ENCODE peak calls at places on chromosomes 13 and 19, in seven cellular contexts. One of them, this sample, is unnamed.
A peak's percentile ranks its signal among the peaks of the same experiment; 100 is the strongest.

GRCh38 chr19:14350302-14350701 is 30.9 kb upstream of the ADGRE5 start:
- DNase-seq in fibroblast of lung: no peak
- DNase-seq in IMR-90: no peak
- DNase-seq in pancreas: no peak
- DNase-seq in HepG2: no peak
- DNase-seq in aorta: no peak
- DNase-seq in cardiac muscle cell: no peak
- DNase-seq in this sample: no peak

GRCh38 chr13:27425918-27426630 is 1.7 kb downstream of the GTF3A start:
- DNase-seq in pancreas: no peak
- DNase-seq in IMR-90: peak; percentile 69
- DNase-seq in HepG2: peak; percentile 62
- DNase-seq in cardiac muscle cell: peak; percentile 81
- DNase-seq in aorta: peak; percentile 85
- DNase-seq in fibroblast of lung: peak; percentile 75
- DNase-seq in this sample: peak; percentile 89

GRCh38 chr13:37187110-37187509 is 81.6 kb upstream of the CSNK1A1L start:
- DNase-seq in HepG2: no peak
- DNase-seq in IMR-90: no peak
- DNase-seq in aorta: no peak
- DNase-seq in cardiac muscle cell: peak; percentile 13
- DNase-seq in pancreas: no peak
- DNase-seq in fibroblast of lung: no peak
- DNase-seq in this sample: no peak

GRCh38 chr19:40398417-40399056 is 8.6 kb upstream of the HIPK4 start:
- DNase-seq in cardiac muscle cell: no peak
- DNase-seq in IMR-90: no peak
- DNase-seq in aorta: no peak
- DNase-seq in fibroblast of lung: no peak
- DNase-seq in pancreas: no peak
- DNase-seq in HepG2: no peak
- DNase-seq in this sample: no peak

GRCh38 chr19:19110410-19111137 is 27.7 kb downstream of the TMEM161A start:
- DNase-seq in cardiac muscle cell: peak; percentile 30
- DNase-seq in fibroblast of lung: no peak
- DNase-seq in aorta: no peak
- DNase-seq in pancreas: no peak
- DNase-seq in HepG2: no peak
- DNase-seq in IMR-90: no peak
- DNase-seq in this sample: no peak

GRCh38 chr13:28494861-28495585 is at the start of gene FLT1:
- DNase-seq in IMR-90: peak; percentile 38
- DNase-seq in aorta: peak; percentile 56
- DNase-seq in pancreas: peak; percentile 65
- DNase-seq in HepG2: no peak
- DNase-seq in fibroblast of lung: no peak
- DNase-seq in cardiac muscle cell: peak; percentile 48
- DNase-seq in this sample: peak; percentile 39

GRCh38 chr13:113022391-113023216 is 53.6 kb downstream of the MCF2L start:
- DNase-seq in HepG2: peak; percentile 98
- DNase-seq in cardiac muscle cell: peak; percentile 5
- DNase-seq in fibroblast of lung: no peak
- DNase-seq in aorta: peak; percentile 30
- DNase-seq in pancreas: peak; percentile 44
- DNase-seq in IMR-90: no peak
- DNase-seq in this sample: no peak

GRCh38 chr19:50558449-50558848 is 9.8 kb downstream of the LRRC4B start:
- DNase-seq in IMR-90: no peak
- DNase-seq in cardiac muscle cell: no peak
- DNase-seq in pancreas: no peak
- DNase-seq in fibroblast of lung: no peak
- DNase-seq in HepG2: no peak
- DNase-seq in aorta: no peak
- DNase-seq in this sample: no peak

GRCh38 chr19:4932711-4933110 is 23.4 kb downstream of the UHRF1 start:
- DNase-seq in HepG2: no peak
- DNase-seq in aorta: no peak
- DNase-seq in fibroblast of lung: no peak
- DNase-seq in cardiac muscle cell: no peak
- DNase-seq in pancreas: no peak
- DNase-seq in IMR-90: no peak
- DNase-seq in this sample: no peak

GRCh38 chr19:37959665-37960114 is 52.7 kb downstream of the SIPA1L3 start:
- DNase-seq in cardiac muscle cell: no peak
- DNase-seq in aorta: no peak
- DNase-seq in IMR-90: no peak
- DNase-seq in pancreas: no peak
- DNase-seq in HepG2: no peak
- DNase-seq in fibroblast of lung: no peak
- DNase-seq in this sample: no peak

GRCh38 chr19:42150940-42151339 is 18.7 kb upstream of the POU2F2 start:
- DNase-seq in IMR-90: no peak
- DNase-seq in fibroblast of lung: no peak
- DNase-seq in cardiac muscle cell: no peak
- DNase-seq in aorta: no peak
- DNase-seq in pancreas: no peak
- DNase-seq in HepG2: no peak
- DNase-seq in this sample: no peak

GRCh38 chr13:58324130-58324529 is 692.6 kb downstream of the PCDH17 start:
- DNase-seq in fibroblast of lung: peak; percentile 15
- DNase-seq in pancreas: no peak
- DNase-seq in HepG2: no peak
- DNase-seq in cardiac muscle cell: no peak
- DNase-seq in aorta: no peak
- DNase-seq in IMR-90: no peak
- DNase-seq in this sample: no peak

GRCh38 chr19:50708179-50708879 is 11.3 kb downstream of the SHANK1 start:
- DNase-seq in pancreas: no peak
- DNase-seq in HepG2: no peak
- DNase-seq in fibroblast of lung: no peak
- DNase-seq in aorta: no peak
- DNase-seq in cardiac muscle cell: no peak
- DNase-seq in IMR-90: peak; percentile 30
- DNase-seq in this sample: no peak

GRCh38 chr13:66237411-66238062 is 992.6 kb downstream of the PCDH9 start:
- DNase-seq in IMR-90: no peak
- DNase-seq in pancreas: no peak
- DNase-seq in HepG2: no peak
- DNase-seq in aorta: no peak
- DNase-seq in fibroblast of lung: no peak
- DNase-seq in cardiac muscle cell: no peak
- DNase-seq in this sample: no peak

GRCh38 chr19:41691268-41691970 is 3.3 kb upstream of the CEACAM7 start:
- DNase-seq in pancreas: no peak
- DNase-seq in cardiac muscle cell: peak; percentile 12
- DNase-seq in IMR-90: no peak
- DNase-seq in HepG2: no peak
- DNase-seq in fibroblast of lung: no peak
- DNase-seq in aorta: no peak
- DNase-seq in this sample: no peak

GRCh38 chr13:93775507-93776108 is 549.0 kb downstream of the GPC6 start:
- DNase-seq in IMR-90: peak; percentile 85
- DNase-seq in fibroblast of lung: peak; percentile 66
- DNase-seq in cardiac muscle cell: peak; percentile 67
- DNase-seq in aorta: no peak
- DNase-seq in pancreas: no peak
- DNase-seq in HepG2: peak; percentile 39
- DNase-seq in this sample: no peak

GRCh38 chr13:27245610-27246009 is 5.7 kb upstream of the RPL21 start:
- DNase-seq in IMR-90: no peak
- DNase-seq in cardiac muscle cell: no peak
- DNase-seq in fibroblast of lung: no peak
- DNase-seq in HepG2: no peak
- DNase-seq in pancreas: no peak
- DNase-seq in aorta: no peak
- DNase-seq in this sample: no peak

GRCh38 chr19:13959962-13960862 is 7.9 kb downstream of the DCAF15 start:
- DNase-seq in cardiac muscle cell: no peak
- DNase-seq in fibroblast of lung: no peak
- DNase-seq in HepG2: no peak
- DNase-seq in IMR-90: no peak
- DNase-seq in pancreas: peak; percentile 74
- DNase-seq in aorta: no peak
- DNase-seq in this sample: peak; percentile 26

GRCh38 chr13:85659493-85659892 is 139.7 kb downstream of the SLITRK6 start:
- DNase-seq in pancreas: no peak
- DNase-seq in cardiac muscle cell: peak; percentile 13
- DNase-seq in IMR-90: peak; percentile 53
- DNase-seq in fibroblast of lung: peak; percentile 66
- DNase-seq in aorta: no peak
- DNase-seq in HepG2: no peak
- DNase-seq in this sample: peak; percentile 28

GRCh38 chr19:2089001-2089711 is 7.0 kb downstream of the MOB3A start:
- DNase-seq in HepG2: no peak
- DNase-seq in cardiac muscle cell: no peak
- DNase-seq in fibroblast of lung: no peak
- DNase-seq in pancreas: no peak
- DNase-seq in IMR-90: peak; percentile 36
- DNase-seq in aorta: peak; percentile 49
- DNase-seq in this sample: peak; percentile 39

GRCh38 chr13:78160793-78161192 is 242.2 kb upstream of the EDNRB start:
- DNase-seq in pancreas: no peak
- DNase-seq in cardiac muscle cell: peak; percentile 19
- DNase-seq in aorta: no peak
- DNase-seq in HepG2: no peak
- DNase-seq in fibroblast of lung: peak; percentile 85
- DNase-seq in IMR-90: peak; percentile 88
- DNase-seq in this sample: no peak

GRCh38 chr19:20558571-20558970 is 7.0 kb downstream of the ZNF737 start:
- DNase-seq in fibroblast of lung: no peak
- DNase-seq in aorta: no peak
- DNase-seq in IMR-90: no peak
- DNase-seq in HepG2: no peak
- DNase-seq in pancreas: no peak
- DNase-seq in cardiac muscle cell: no peak
- DNase-seq in this sample: no peak

GRCh38 chr13:41365636-41366035 is 54.6 kb downstream of the NAA16 start:
- DNase-seq in aorta: no peak
- DNase-seq in fibroblast of lung: no peak
- DNase-seq in pancreas: no peak
- DNase-seq in IMR-90: peak; percentile 49
- DNase-seq in cardiac muscle cell: peak; percentile 34
- DNase-seq in HepG2: no peak
- DNase-seq in this sample: no peak

GRCh38 chr19:5664515-5664914 is 15.8 kb downstream of the MICOS13 start:
- DNase-seq in cardiac muscle cell: no peak
- DNase-seq in aorta: peak; percentile 3
- DNase-seq in pancreas: peak; percentile 22
- DNase-seq in IMR-90: no peak
- DNase-seq in fibroblast of lung: no peak
- DNase-seq in HepG2: no peak
- DNase-seq in this sample: no peak

GRCh38 chr19:41407271-41407670 is 9.7 kb downstream of the BCKDHA start:
- DNase-seq in aorta: no peak
- DNase-seq in IMR-90: no peak
- DNase-seq in pancreas: no peak
- DNase-seq in fibroblast of lung: no peak
- DNase-seq in cardiac muscle cell: peak; percentile 58
- DNase-seq in HepG2: no peak
- DNase-seq in this sample: no peak

GRCh38 chr13:94020833-94021232 is 458.6 kb downstream of the DCT start:
- DNase-seq in fibroblast of lung: peak; percentile 62
- DNase-seq in IMR-90: peak; percentile 76
- DNase-seq in aorta: no peak
- DNase-seq in HepG2: no peak
- DNase-seq in cardiac muscle cell: no peak
- DNase-seq in pancreas: no peak
- DNase-seq in this sample: no peak

GRCh38 chr19:51689751-51690358 is 3.3 kb upstream of the SPACA6 start:
- DNase-seq in aorta: peak; percentile 68
- DNase-seq in pancreas: peak; percentile 83
- DNase-seq in HepG2: no peak
- DNase-seq in fibroblast of lung: peak; percentile 41
- DNase-seq in IMR-90: no peak
- DNase-seq in cardiac muscle cell: peak; percentile 68
- DNase-seq in this sample: peak; percentile 47

GRCh38 chr13:39159971-39160370 is 121.7 kb downstream of the NHLRC3 start:
- DNase-seq in IMR-90: no peak
- DNase-seq in HepG2: no peak
- DNase-seq in fibroblast of lung: no peak
- DNase-seq in pancreas: no peak
- DNase-seq in aorta: no peak
- DNase-seq in cardiac muscle cell: no peak
- DNase-seq in this sample: no peak

GRCh38 chr19:15551183-15552004 is 43.1 kb downstream of the CYP4F22 start:
- DNase-seq in IMR-90: no peak
- DNase-seq in aorta: peak; percentile 57
- DNase-seq in cardiac muscle cell: peak; percentile 27
- DNase-seq in HepG2: peak; percentile 38
- DNase-seq in fibroblast of lung: peak; percentile 14
- DNase-seq in pancreas: peak; percentile 69
- DNase-seq in this sample: peak; percentile 38

GRCh38 chr19:45154064-45154827 is 6.5 kb downstream of the NKPD1 start:
- DNase-seq in fibroblast of lung: peak; percentile 77
- DNase-seq in cardiac muscle cell: peak; percentile 94
- DNase-seq in aorta: no peak
- DNase-seq in pancreas: peak; percentile 52
- DNase-seq in IMR-90: peak; percentile 86
- DNase-seq in HepG2: peak; percentile 97
- DNase-seq in this sample: peak; percentile 93
- H3K4me3 ChIP-seq in fibroblast of lung: no peak overlapping the region
- H3K4me3 ChIP-seq in cardiac muscle cell: peak overlapping the region; percentile 1
- H3K4me3 ChIP-seq in aorta: no peak overlapping the region
- H3K4me3 ChIP-seq in pancreas: no peak overlapping the region
- H3K4me3 ChIP-seq in IMR-90: no peak overlapping the region
- H3K4me3 ChIP-seq in HepG2: no peak overlapping the region
- H3K4me3 ChIP-seq in this sample: no peak overlapping the region

GRCh38 chr13:102631198-102631597 is 34.4 kb downstream of the TPP2 start:
- DNase-seq in aorta: no peak
- DNase-seq in cardiac muscle cell: no peak
- DNase-seq in IMR-90: no peak
- DNase-seq in fibroblast of lung: no peak
- DNase-seq in HepG2: no peak
- DNase-seq in pancreas: no peak
- DNase-seq in this sample: no peak
- H3K36me3 ChIP-seq in aorta: no peaks in the 10 kb centered on the region
- H3K36me3 ChIP-seq in cardiac muscle cell: peaks cover 47% of the 10 kb centered on the region
- H3K36me3 ChIP-seq in IMR-90: peaks cover 34% of the 10 kb centered on the region
- H3K36me3 ChIP-seq in fibroblast of lung: peaks cover 10% of the 10 kb centered on the region
- H3K36me3 ChIP-seq in HepG2: peaks cover 11% of the 10 kb centered on the region
- H3K36me3 ChIP-seq in pancreas: no peaks in the 10 kb centered on the region
- H3K36me3 ChIP-seq in this sample: peaks cover 77% of the 10 kb centered on the region

GRCh38 chr19:53068834-53069233 is 24.3 kb downstream of the ERVV-2 start:
- DNase-seq in aorta: no peak
- DNase-seq in HepG2: no peak
- DNase-seq in fibroblast of lung: no peak
- DNase-seq in pancreas: no peak
- DNase-seq in cardiac muscle cell: no peak
- DNase-seq in IMR-90: no peak
- DNase-seq in this sample: no peak
- H3K9me3 ChIP-seq in aorta: peaks cover 30% of the 10 kb centered on the region
- H3K9me3 ChIP-seq in HepG2: peaks cover 67% of the 10 kb centered on the region
- H3K9me3 ChIP-seq in fibroblast of lung: peaks cover 6% of the 10 kb centered on the region
- H3K9me3 ChIP-seq in pancreas: no peaks in the 10 kb centered on the region
- H3K9me3 ChIP-seq in cardiac muscle cell: peaks cover 6% of the 10 kb centered on the region
- H3K9me3 ChIP-seq in IMR-90: peaks cover 73% of the 10 kb centered on the region
- H3K9me3 ChIP-seq in this sample: peaks cover 56% of the 10 kb centered on the region

GRCh38 chr13:110012102-110012739 is 225.8 kb upstream of the IRS2 start:
- DNase-seq in pancreas: no peak
- DNase-seq in fibroblast of lung: peak; percentile 92
- DNase-seq in cardiac muscle cell: peak; percentile 97
- DNase-seq in IMR-90: peak; percentile 97
- DNase-seq in aorta: no peak
- DNase-seq in HepG2: peak; percentile 3
- DNase-seq in this sample: peak; percentile 68
- H3K4me3 ChIP-seq in pancreas: no peak overlapping the region
- H3K4me3 ChIP-seq in fibroblast of lung: no peak overlapping the region
- H3K4me3 ChIP-seq in cardiac muscle cell: no peak overlapping the region
- H3K4me3 ChIP-seq in IMR-90: no peak overlapping the region
- H3K4me3 ChIP-seq in aorta: no peak overlapping the region
- H3K4me3 ChIP-seq in HepG2: no peak overlapping the region
- H3K4me3 ChIP-seq in this sample: no peak overlapping the region